ENCODE peak calls at places on chromosomes 7 and 10, in seven cellular contexts. S, K, W, O, X, Y and R are unnamed samples.

GRCh38 chr10:77637986-77638765 is 568 bp upstream of the KCNMA1 start:
- ATAC-seq in S (peak; percentile 62), K (peak; percentile 49), W (peak; percentile 37), O (no peak), X (peak; percentile 49), Y (peak; percentile 63), R (peak; percentile 59)

GRCh38 chr7:150476285-150476684 is 25.9 kb downstream of the GIMAP8 start:
- ATAC-seq in S (no peak), K (no peak), W (no peak), O (no peak), X (no peak), Y (no peak), R (no peak)

GRCh38 chr7:98120559-98120958 is 13.9 kb downstream of the LMTK2 start:
- ATAC-seq in S (no peak), K (peak; percentile 83), W (no peak), O (no peak), X (no peak), Y (no peak), R (no peak)

GRCh38 chr7:93883078-93883916 is 7.3 kb downstream of the TFPI2 start:
- ATAC-seq in S (no peak), K (no peak), W (no peak), O (no peak), X (no peak), Y (no peak), R (no peak)

GRCh38 chr10:15387021-15387420 is 15.9 kb upstream of the FAM171A1 start:
- ATAC-seq in S (peak; percentile 38), K (no peak), W (no peak), O (no peak), X (no peak), Y (no peak), R (no peak)

GRCh38 chr7:30750574-30751256 is 1.2 kb upstream of the INMT start:
- ATAC-seq in S (peak; percentile 59), K (peak; percentile 79), W (peak; percentile 75), O (no peak), X (peak; percentile 72), Y (no peak), R (peak; percentile 80)

GRCh38 chr7:81094952-81095351 is 176.1 kb upstream of the SEMA3C start:
- ATAC-seq in S (no peak), K (no peak), W (no peak), O (no peak), X (no peak), Y (no peak), R (no peak)

GRCh38 chr7:30778246-30779025 is 7.2 kb downstream of the MINDY4 start:
- ATAC-seq in S (no peak), K (peak; percentile 79), W (peak; percentile 79), O (no peak), X (peak; percentile 14), Y (no peak), R (peak; percentile 90)

GRCh38 chr7:80552304-80552703 is 40.4 kb upstream of the GNAT3 start:
- ATAC-seq in S (no peak), K (no peak), W (no peak), O (no peak), X (no peak), Y (no peak), R (no peak)

GRCh38 chr10:79149345-79149661 is 80.5 kb downstream of the ZMIZ1 start:
- ATAC-seq in S (no peak), K (no peak), W (no peak), O (no peak), X (no peak), Y (peak; percentile 5), R (no peak)
- H3K4me1 ChIP-seq in S (peaks cover 63% of the 10 kb centered on the region), K (peaks cover 75% of the 10 kb centered on the region), W (no peaks in the 10 kb centered on the region), O (peaks cover 93% of the 10 kb centered on the region), X (peaks cover 88% of the 10 kb centered on the region), Y (peaks cover 8% of the 10 kb centered on the region), R (peaks cover 100% of the 10 kb centered on the region)

DNA sequence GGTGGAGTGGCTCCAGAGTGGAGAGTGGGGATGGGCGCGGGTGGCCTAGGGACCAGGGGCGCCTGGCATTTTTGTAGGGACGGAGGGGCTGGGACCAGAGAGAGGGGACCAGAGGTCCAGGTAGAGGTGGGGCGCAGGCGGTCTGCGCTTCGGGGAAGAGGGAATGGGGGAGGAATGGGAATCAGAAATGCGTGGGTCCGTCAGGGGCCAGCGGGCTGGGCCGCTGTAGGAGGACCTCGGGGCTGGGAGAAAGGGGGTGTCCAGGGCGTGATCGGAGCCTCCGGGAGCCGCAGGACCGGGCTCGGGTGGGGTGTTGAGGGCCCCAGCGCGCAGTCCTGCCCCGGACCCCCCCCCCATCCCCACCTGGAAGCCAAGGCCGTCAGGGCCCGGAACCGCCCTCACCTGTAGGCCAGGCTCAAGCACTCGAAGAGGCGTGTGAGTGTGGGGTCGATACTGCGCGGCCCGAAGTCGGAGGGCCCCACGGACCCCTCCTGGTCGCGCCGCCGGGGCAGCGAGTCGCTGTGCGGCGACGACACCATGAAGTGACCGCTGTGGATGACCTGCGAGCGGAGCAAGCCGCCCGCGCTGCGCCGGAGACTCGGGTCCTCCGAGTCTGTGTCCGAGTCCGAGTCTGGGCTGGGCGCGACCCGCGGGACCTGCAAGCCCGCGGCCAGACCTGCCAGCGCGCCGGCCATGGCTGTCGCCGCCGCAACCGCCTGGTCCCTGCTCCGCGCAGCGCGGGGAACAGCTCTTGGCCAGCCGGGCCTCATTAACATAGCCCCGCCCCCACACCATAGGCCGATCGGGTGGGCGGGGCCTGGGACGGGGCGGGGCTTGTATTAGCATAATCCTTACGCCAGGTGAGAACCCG is at the start of gene MLXIPL:
- ATAC-seq in S (peak; percentile 87), K (peak; percentile 89), W (peak; percentile 81), O (peak; percentile 90), X (peak; percentile 97), Y (peak; percentile 73), R (peak; percentile 75)
- H3K27me3 ChIP-seq in S (no peaks in the 10 kb centered on the region), K (no peaks in the 10 kb centered on the region), W (no peaks in the 10 kb centered on the region), O (no peaks in the 10 kb centered on the region), X (peaks cover 53% of the 10 kb centered on the region), Y (peaks cover 13% of the 10 kb centered on the region), R (peaks cover 81% of the 10 kb centered on the region)

GRCh38 chr10:79430506-79430905 is 14.9 kb downstream of the ZCCHC24 start:
- ATAC-seq in S (no peak), K (no peak), W (no peak), O (no peak), X (no peak), Y (no peak), R (no peak)
- H3K4me1 ChIP-seq in S (peaks cover 12% of the 10 kb centered on the region), K (peaks cover 25% of the 10 kb centered on the region), W (no peaks in the 10 kb centered on the region), O (peaks cover 13% of the 10 kb centered on the region), X (peaks cover 12% of the 10 kb centered on the region), Y (no peaks in the 10 kb centered on the region), R (peaks cover 4% of the 10 kb centered on the region)

GRCh38 chr7:142807855-142808460 is 37.2 kb downstream of the PRSS2 start:
- ATAC-seq in S (no peak), K (no peak), W (no peak), O (no peak), X (no peak), Y (no peak), R (no peak)
- H3K27me3 ChIP-seq in S (no peaks in the 10 kb centered on the region), K (peaks cover 5% of the 10 kb centered on the region), W (no peaks in the 10 kb centered on the region), O (peaks cover 23% of the 10 kb centered on the region), X (peaks cover 6% of the 10 kb centered on the region), Y (no peaks in the 10 kb centered on the region), R (peaks cover 63% of the 10 kb centered on the region)